ENCODE peak calls at places on chromosomes 7 and 10, in seven cellular contexts. T is heart right ventricle, B is body of pancreas, Q is dorsolateral prefrontal cortex, O is HCT116, R is psoas muscle, F is fibroblast of lung. I is an unnamed sample.

GRCh38 chr7:44071726-44072363 is 6.5 kb upstream of the PGAM2 start:
- DNase-seq in T (no peak), B (no peak), Q (no peak), O (no peak), R (peak), F (no peak), I (no peak)

GRCh38 chr10:33099748-33100147 is 141.7 kb upstream of the ITGB1 start:
- DNase-seq in T (no peak), B (no peak), Q (no peak), O (no peak), R (no peak), F (no peak), I (peak)

GRCh38 chr7:143015926-143016490 is 10.9 kb downstream of the OR9A2 start:
- DNase-seq in T (no peak), B (no peak), Q (no peak), O (no peak), R (no peak), F (no peak), I (peak)

GRCh38 chr7:1247527-1248041 is 14.9 kb downstream of the UNCX start:
- DNase-seq in T (no peak), B (no peak), Q (no peak), O (no peak), R (peak), F (no peak), I (no peak)

GRCh38 chr7:70710011-70710480 is 421.9 kb upstream of the GALNT17 start:
- DNase-seq in T (no peak), B (peak), Q (no peak), O (no peak), R (no peak), F (peak), I (no peak)

GRCh38 chr7:43232376-43232775 is 119.9 kb downstream of the HECW1 start:
- DNase-seq in T (no peak), B (no peak), Q (no peak), O (no peak), R (no peak), F (peak), I (no peak)

GRCh38 chr10:100569687-100570517 is 34.2 kb downstream of the HIF1AN start:
- DNase-seq in T (no peak), B (peak), Q (no peak), O (peak), R (no peak), F (no peak), I (no peak)

GRCh38 chr7:80722596-80723141 is 84.2 kb downstream of the CD36 start:
- DNase-seq in T (no peak), B (peak), Q (no peak), O (peak), R (peak), F (peak), I (peak)

GRCh38 chr10:69628876-69629275 is 1.2 kb upstream of the FAM241B start:
- DNase-seq in T (no peak), B (no peak), Q (no peak), O (no peak), R (no peak), F (no peak), I (no peak)

GRCh38 chr10:128362514-128362913 is 236.3 kb upstream of the MKI67 start:
- DNase-seq in T (no peak), B (no peak), Q (no peak), O (no peak), R (no peak), F (no peak), I (no peak)

GRCh38 chr10:103849880-103850571 is 5.3 kb downstream of the SH3PXD2A start:
- DNase-seq in T (no peak), B (peak), Q (no peak), O (no peak), R (peak), F (peak), I (peak)

GRCh38 chr10:104342941-104343411 is 4.7 kb upstream of the ITPRIP start:
- DNase-seq in T (no peak), B (no peak), Q (no peak), O (no peak), R (no peak), F (peak), I (no peak)

GRCh38 chr7:111138196-111138569 is 47.3 kb downstream of the LRRN3 start:
- DNase-seq in T (peak), B (peak), Q (no peak), O (peak), R (peak), F (peak), I (no peak)

GRCh38 chr7:116025098-116025809 is 5.3 kb downstream of the TFEC start:
- DNase-seq in T (no peak), B (peak), Q (no peak), O (no peak), R (no peak), F (peak), I (no peak)

GRCh38 chr10:123301077-123301875 is 147.1 kb downstream of the BUB3 start:
- DNase-seq in T (peak), B (peak), Q (peak), O (no peak), R (peak), F (peak), I (no peak)

GRCh38 chr10:88428442-88428841 is 154.7 kb downstream of the RNLS start:
- DNase-seq in T (no peak), B (no peak), Q (no peak), O (peak), R (no peak), F (peak), I (peak)

GRCh38 chr7:116715087-116715486 is 43.1 kb downstream of the MET start:
- DNase-seq in T (no peak), B (no peak), Q (no peak), O (no peak), R (no peak), F (peak), I (no peak)

GRCh38 chr7:66654275-66655112 is 25.8 kb downstream of the KCTD7 start:
- DNase-seq in T (peak), B (peak), Q (peak), O (peak), R (peak), F (peak), I (peak)

GRCh38 chr7:95718556-95719410 is 53.6 kb upstream of the DYNC1I1 start:
- DNase-seq in T (no peak), B (no peak), Q (no peak), O (peak), R (no peak), F (peak), I (no peak)

GRCh38 chr10:24452030-24452429 is 243.1 kb downstream of the KIAA1217 start:
- DNase-seq in T (no peak), B (no peak), Q (no peak), O (no peak), R (no peak), F (no peak), I (no peak)

GRCh38 chr10:24449769-24450310 is 240.9 kb downstream of the KIAA1217 start:
- DNase-seq in T (no peak), B (no peak), Q (no peak), O (no peak), R (no peak), F (no peak), I (no peak)

GRCh38 chr10:24453404-24453830 is 244.5 kb downstream of the KIAA1217 start:
- DNase-seq in T (no peak), B (no peak), Q (no peak), O (no peak), R (no peak), F (peak), I (no peak)

GRCh38 chr10:24449334-24449740 is 240.4 kb downstream of the KIAA1217 start:
- DNase-seq in T (no peak), B (no peak), Q (no peak), O (no peak), R (no peak), F (peak), I (no peak)

DNA sequence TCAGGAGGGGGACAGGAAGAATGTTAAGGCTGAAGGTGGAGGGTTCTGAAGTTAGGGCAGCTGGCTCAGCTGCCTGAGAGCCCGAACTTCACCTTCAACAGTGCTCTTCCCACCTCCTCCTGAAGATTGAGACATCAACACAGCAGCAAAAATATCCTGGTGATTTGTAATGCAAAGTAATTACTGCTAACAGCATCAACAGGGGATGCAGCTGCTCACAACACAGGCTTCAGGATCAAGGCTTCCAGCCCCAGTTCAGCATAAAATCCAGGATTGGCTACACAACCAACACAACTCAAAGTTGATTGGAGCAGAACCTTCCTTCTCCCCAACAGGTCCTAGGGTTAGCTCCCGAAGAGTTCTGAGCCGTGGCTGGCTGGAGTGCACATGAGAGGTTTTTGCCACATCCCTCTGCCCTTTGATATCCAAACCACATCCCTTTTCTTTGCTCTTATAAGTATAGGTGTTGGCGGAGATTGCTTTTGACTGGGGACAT is 242.4 kb downstream of the KIAA1217 start:
- DNase-seq in T (no peak), B (no peak), Q (no peak), O (no peak), R (no peak), F (no peak), I (no peak)
- H3K4me3 ChIP-seq in T (no peak), B (no peak), Q (peak), O (no peak), R (peak), F (no peak), I (no peak)

DNA sequence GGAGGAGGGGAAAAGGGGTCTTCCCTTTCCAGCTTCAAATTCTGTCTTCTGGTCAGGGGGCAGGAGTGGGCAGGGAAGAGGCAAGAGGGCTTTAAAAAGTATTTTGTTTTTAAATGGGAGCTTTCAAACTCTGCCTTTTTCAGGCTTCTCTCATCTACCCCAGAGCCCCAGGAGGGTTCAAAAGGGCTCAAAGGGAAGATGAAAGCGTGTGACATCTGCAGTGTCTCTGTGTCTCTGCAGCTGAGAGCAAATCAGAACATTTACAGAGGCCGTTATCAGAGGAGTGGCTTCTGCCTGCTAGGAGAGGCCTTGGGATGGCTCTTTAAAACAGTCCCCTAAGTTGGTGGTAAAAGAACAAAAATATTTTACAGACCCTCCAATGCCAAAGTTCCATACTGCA is 30.3 kb downstream of the TRIM8 start:
- DNase-seq in T (no peak), B (no peak), Q (no peak), O (no peak), R (no peak), F (no peak), I (no peak)
- H3K4me3 ChIP-seq in T (no peak), B (no peak), Q (peak), O (no peak), R (peak), F (no peak), I (no peak)

DNA sequence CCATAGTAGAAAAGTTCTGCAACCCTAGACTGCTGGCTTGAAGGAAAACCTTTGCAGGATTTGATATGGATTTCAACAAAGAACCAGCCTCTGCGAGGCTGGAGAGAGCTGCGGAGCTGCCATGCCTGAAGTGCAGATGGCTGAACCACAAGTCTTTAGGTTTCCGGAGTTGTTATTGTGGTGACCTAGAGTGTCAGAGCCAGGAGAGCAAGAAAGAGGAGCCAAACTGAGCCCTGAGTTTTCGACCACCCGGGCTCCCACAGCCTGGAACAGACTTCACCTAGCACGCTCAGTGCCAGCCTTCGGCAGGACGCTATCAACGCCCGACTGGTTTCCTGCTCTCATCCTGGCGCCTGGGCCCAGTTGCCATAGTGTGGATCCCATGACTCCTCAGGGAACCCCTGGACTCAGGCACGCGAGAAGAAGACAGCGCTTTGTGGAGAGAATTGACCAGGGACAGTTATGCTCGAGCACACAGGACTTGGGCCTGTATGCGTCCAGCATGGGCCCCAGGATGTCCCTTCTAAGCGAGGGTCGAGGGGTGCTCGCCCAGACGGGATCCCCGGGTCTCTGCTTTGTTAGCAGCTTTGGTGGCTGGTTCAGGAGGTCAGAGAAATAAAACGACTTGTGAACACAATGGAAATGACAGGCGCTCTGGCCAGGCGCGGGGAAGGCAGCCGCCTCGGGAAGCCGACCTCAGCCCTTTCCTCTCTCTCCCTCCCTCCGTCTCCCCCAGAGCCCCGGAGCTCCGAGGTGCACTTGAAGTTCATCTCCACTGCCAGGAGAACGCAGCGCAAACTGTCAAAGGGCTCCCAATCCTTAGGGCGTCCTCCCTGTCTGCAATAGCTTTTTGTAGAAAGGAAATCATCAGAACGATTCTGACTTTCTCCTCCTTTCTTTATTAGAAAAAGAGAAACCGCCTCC is 1.8 kb upstream of the GAD2 start:
- DNase-seq in T (no peak), B (no peak), Q (no peak), O (no peak), R (no peak), F (no peak), I (no peak)
- H3K4me3 ChIP-seq in T (no peak), B (no peak), Q (peak), O (no peak), R (no peak), F (no peak), I (no peak)

GRCh38 chr10:122128357-122128756 is 139.4 kb downstream of the TACC2 start:
- DNase-seq in T (peak), B (no peak), Q (no peak), O (no peak), R (peak), F (peak), I (no peak)
- H3K4me3 ChIP-seq in T (peak), B (no peak), Q (no peak), O (no peak), R (peak), F (peak), I (no peak)